ENCODE peak calls at places on chromosomes 11 and 22, in nine cellular contexts. V, W, D, E, R, Y, T, N and F are unnamed samples.

GRCh38 chr11:17473071-17473744 is 3.4 kb downstream of the ABCC8 start:
- DNase-seq in V (no peak), W (no peak), D (no peak), E (no peak), R (no peak), Y (no peak), T (peak; percentile 3), N (no peak), F (no peak)

GRCh38 chr11:86696004-86696403 is 23.6 kb upstream of the ME3 start:
- DNase-seq in V (no peak), W (no peak), D (no peak), E (peak; percentile 92), R (no peak), Y (no peak), T (peak; percentile 97), N (no peak), F (no peak)

GRCh38 chr22:50256258-50256862 is 5.1 kb downstream of the MAPK12 start:
- DNase-seq in V (no peak), W (no peak), D (no peak), E (no peak), R (no peak), Y (no peak), T (no peak), N (no peak), F (no peak)

GRCh38 chr11:108135845-108136599 is 14.7 kb downstream of the ACAT1 start:
- DNase-seq in V (peak; percentile 11), W (peak; percentile 22), D (no peak), E (no peak), R (no peak), Y (no peak), T (peak; percentile 41), N (no peak), F (peak; percentile 84)

GRCh38 chr11:9716275-9717039 is 52.6 kb downstream of the SWAP70 start:
- DNase-seq in V (no peak), W (no peak), D (no peak), E (no peak), R (no peak), Y (peak; percentile 92), T (peak; percentile 90), N (no peak), F (peak; percentile 89)

GRCh38 chr22:42326301-42326700 is 55.8 kb upstream of the TCF20 start:
- DNase-seq in V (no peak), W (no peak), D (no peak), E (no peak), R (no peak), Y (no peak), T (no peak), N (no peak), F (no peak)

GRCh38 chr11:44630511-44631210 is 65.2 kb downstream of the CD82 start:
- DNase-seq in V (no peak), W (no peak), D (no peak), E (no peak), R (no peak), Y (no peak), T (no peak), N (no peak), F (no peak)

GRCh38 chr11:88384004-88384677 is 46.6 kb upstream of the CTSC start:
- DNase-seq in V (no peak), W (no peak), D (no peak), E (peak; percentile 99), R (no peak), Y (no peak), T (peak; percentile 76), N (no peak), F (no peak)

GRCh38 chr11:108788565-108789199 is 123.8 kb downstream of the DDX10 start:
- DNase-seq in V (no peak), W (no peak), D (no peak), E (no peak), R (no peak), Y (no peak), T (peak; percentile 67), N (no peak), F (peak; percentile 82)